ENCODE peak calls at places on chromosome 3, in six cellular contexts. One of them, this sample, is unnamed.

GRCh38 chr3:142318331-142318730 is 92.9 kb upstream of the GK5 start:
- DNase-seq in activated CD8-positive, alpha-beta T cell treated with anti-CD3 and anti-CD28 coated beads for 36 hours: no peak
- DNase-seq in nephron progenitor cell: no peak
- DNase-seq in ascending aorta: no peak
- DNase-seq in foreskin fibroblast: no peak
- DNase-seq in Calu3: no peak
- DNase-seq in this sample: no peak

GRCh38 chr3:15768421-15769255 is 29.1 kb downstream of the ANKRD28 start:
- DNase-seq in activated CD8-positive, alpha-beta T cell treated with anti-CD3 and anti-CD28 coated beads for 36 hours: no peak
- DNase-seq in nephron progenitor cell: no peak
- DNase-seq in ascending aorta: no peak
- DNase-seq in foreskin fibroblast: peak
- DNase-seq in Calu3: peak
- DNase-seq in this sample: no peak

GRCh38 chr3:188918086-188918485 is 253.7 kb upstream of the TPRG1 start:
- DNase-seq in activated CD8-positive, alpha-beta T cell treated with anti-CD3 and anti-CD28 coated beads for 36 hours: no peak
- DNase-seq in nephron progenitor cell: no peak
- DNase-seq in ascending aorta: no peak
- DNase-seq in foreskin fibroblast: no peak
- DNase-seq in Calu3: no peak
- DNase-seq in this sample: no peak

GRCh38 chr3:43317461-43318316 is 31.3 kb downstream of the SNRK start:
- DNase-seq in activated CD8-positive, alpha-beta T cell treated with anti-CD3 and anti-CD28 coated beads for 36 hours: no peak
- DNase-seq in nephron progenitor cell: no peak
- DNase-seq in ascending aorta: no peak
- DNase-seq in foreskin fibroblast: no peak
- DNase-seq in Calu3: no peak
- DNase-seq in this sample: no peak

GRCh38 chr3:105232536-105232935 is 134.2 kb upstream of the ALCAM start:
- DNase-seq in activated CD8-positive, alpha-beta T cell treated with anti-CD3 and anti-CD28 coated beads for 36 hours: no peak
- DNase-seq in nephron progenitor cell: no peak
- DNase-seq in ascending aorta: no peak
- DNase-seq in foreskin fibroblast: no peak
- DNase-seq in Calu3: no peak
- DNase-seq in this sample: no peak

GRCh38 chr3:152909180-152909883 is 74.4 kb downstream of the P2RY1 start:
- DNase-seq in activated CD8-positive, alpha-beta T cell treated with anti-CD3 and anti-CD28 coated beads for 36 hours: no peak
- DNase-seq in nephron progenitor cell: no peak
- DNase-seq in ascending aorta: no peak
- DNase-seq in foreskin fibroblast: no peak
- DNase-seq in Calu3: no peak
- DNase-seq in this sample: no peak

GRCh38 chr3:188526057-188526456 is 372.1 kb downstream of the LPP start:
- DNase-seq in activated CD8-positive, alpha-beta T cell treated with anti-CD3 and anti-CD28 coated beads for 36 hours: no peak
- DNase-seq in nephron progenitor cell: no peak
- DNase-seq in ascending aorta: no peak
- DNase-seq in foreskin fibroblast: no peak
- DNase-seq in Calu3: peak
- DNase-seq in this sample: no peak

GRCh38 chr3:79661866-79662265 is 105.9 kb downstream of the ROBO1 start:
- DNase-seq in activated CD8-positive, alpha-beta T cell treated with anti-CD3 and anti-CD28 coated beads for 36 hours: no peak
- DNase-seq in nephron progenitor cell: no peak
- DNase-seq in ascending aorta: no peak
- DNase-seq in foreskin fibroblast: no peak
- DNase-seq in Calu3: no peak
- DNase-seq in this sample: no peak

GRCh38 chr3:24526640-24527237 is 32.1 kb upstream of the THRB start:
- DNase-seq in activated CD8-positive, alpha-beta T cell treated with anti-CD3 and anti-CD28 coated beads for 36 hours: no peak
- DNase-seq in nephron progenitor cell: no peak
- DNase-seq in ascending aorta: no peak
- DNase-seq in foreskin fibroblast: no peak
- DNase-seq in Calu3: no peak
- DNase-seq in this sample: no peak

GRCh38 chr3:128247841-128248240 is 94.6 kb downstream of the EEFSEC start:
- DNase-seq in activated CD8-positive, alpha-beta T cell treated with anti-CD3 and anti-CD28 coated beads for 36 hours: no peak
- DNase-seq in nephron progenitor cell: no peak
- DNase-seq in ascending aorta: no peak
- DNase-seq in foreskin fibroblast: no peak
- DNase-seq in Calu3: no peak
- DNase-seq in this sample: no peak

GRCh38 chr3:129624347-129625070 is 18.0 kb upstream of the PLXND1 start:
- DNase-seq in activated CD8-positive, alpha-beta T cell treated with anti-CD3 and anti-CD28 coated beads for 36 hours: no peak
- DNase-seq in nephron progenitor cell: no peak
- DNase-seq in ascending aorta: no peak
- DNase-seq in foreskin fibroblast: no peak
- DNase-seq in Calu3: no peak
- DNase-seq in this sample: no peak

GRCh38 chr3:120244834-120245225 is 40.2 kb downstream of the GPR156 start:
- DNase-seq in activated CD8-positive, alpha-beta T cell treated with anti-CD3 and anti-CD28 coated beads for 36 hours: no peak
- DNase-seq in nephron progenitor cell: no peak
- DNase-seq in ascending aorta: no peak
- DNase-seq in foreskin fibroblast: no peak
- DNase-seq in Calu3: no peak
- DNase-seq in this sample: no peak

GRCh38 chr3:130896101-130896500 is 2.2 kb downstream of the ATP2C1 start:
- DNase-seq in activated CD8-positive, alpha-beta T cell treated with anti-CD3 and anti-CD28 coated beads for 36 hours: peak
- DNase-seq in nephron progenitor cell: no peak
- DNase-seq in ascending aorta: no peak
- DNase-seq in foreskin fibroblast: no peak
- DNase-seq in Calu3: no peak
- DNase-seq in this sample: no peak

GRCh38 chr3:42264399-42265058 is 1.5 kb downstream of the CCK start:
- DNase-seq in activated CD8-positive, alpha-beta T cell treated with anti-CD3 and anti-CD28 coated beads for 36 hours: peak
- DNase-seq in nephron progenitor cell: no peak
- DNase-seq in ascending aorta: no peak
- DNase-seq in foreskin fibroblast: peak
- DNase-seq in Calu3: peak
- DNase-seq in this sample: no peak

GRCh38 chr3:133547432-133548041 is 25.9 kb upstream of the CDV3 start:
- DNase-seq in activated CD8-positive, alpha-beta T cell treated with anti-CD3 and anti-CD28 coated beads for 36 hours: no peak
- DNase-seq in nephron progenitor cell: no peak
- DNase-seq in ascending aorta: peak
- DNase-seq in foreskin fibroblast: peak
- DNase-seq in Calu3: no peak
- DNase-seq in this sample: no peak

GRCh38 chr3:111072016-111072891 is 638 bp downstream of the NECTIN3 start:
- DNase-seq in activated CD8-positive, alpha-beta T cell treated with anti-CD3 and anti-CD28 coated beads for 36 hours: peak
- DNase-seq in nephron progenitor cell: peak
- DNase-seq in ascending aorta: no peak
- DNase-seq in foreskin fibroblast: no peak
- DNase-seq in Calu3: peak
- DNase-seq in this sample: no peak

GRCh38 chr3:39754549-39754948 is 54.9 kb upstream of the MYRIP start:
- DNase-seq in activated CD8-positive, alpha-beta T cell treated with anti-CD3 and anti-CD28 coated beads for 36 hours: no peak
- DNase-seq in nephron progenitor cell: no peak
- DNase-seq in ascending aorta: no peak
- DNase-seq in foreskin fibroblast: no peak
- DNase-seq in Calu3: no peak
- DNase-seq in this sample: no peak

DNA sequence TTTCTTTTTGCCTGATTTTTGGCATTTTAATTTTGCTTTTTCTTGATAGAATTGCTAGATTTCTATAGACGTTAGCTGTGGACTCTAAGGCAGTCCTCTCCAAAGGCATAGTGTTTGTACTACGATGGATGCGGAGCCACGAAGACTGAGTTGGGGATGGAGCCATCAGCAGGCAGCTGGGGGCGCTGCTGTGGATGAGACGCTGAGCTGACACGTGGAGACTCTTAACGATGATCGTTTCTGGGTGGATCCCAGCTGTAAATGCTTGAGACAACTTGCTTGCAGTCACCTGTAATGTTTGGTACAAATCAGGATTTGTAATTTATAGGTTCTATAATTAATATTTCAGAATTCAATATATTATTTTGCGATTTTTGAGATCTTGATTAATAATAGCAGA is 13.3 kb upstream of the PPP1R2 start:
- DNase-seq in activated CD8-positive, alpha-beta T cell treated with anti-CD3 and anti-CD28 coated beads for 36 hours: peak
- DNase-seq in nephron progenitor cell: no peak
- DNase-seq in ascending aorta: no peak
- DNase-seq in foreskin fibroblast: no peak
- DNase-seq in Calu3: no peak
- DNase-seq in this sample: no peak
- TF ChIP-seq CTCF in activated CD8-positive, alpha-beta T cell treated with anti-CD3 and anti-CD28 coated beads for 36 hours: peak
- TF ChIP-seq CTCF in nephron progenitor cell: no peak
- TF ChIP-seq CTCF in ascending aorta: no peak
- TF ChIP-seq CTCF in foreskin fibroblast: peak
- TF ChIP-seq CTCF in Calu3: no peak
- TF ChIP-seq CTCF in this sample: no peak

GRCh38 chr3:177471733-177472480 is 274.6 kb upstream of the TBL1XR1 start:
- DNase-seq in activated CD8-positive, alpha-beta T cell treated with anti-CD3 and anti-CD28 coated beads for 36 hours: no peak
- DNase-seq in nephron progenitor cell: no peak
- DNase-seq in ascending aorta: no peak
- DNase-seq in foreskin fibroblast: no peak
- DNase-seq in Calu3: no peak
- DNase-seq in this sample: no peak

GRCh38 chr3:177468331-177468730 is 271.0 kb upstream of the TBL1XR1 start:
- DNase-seq in activated CD8-positive, alpha-beta T cell treated with anti-CD3 and anti-CD28 coated beads for 36 hours: no peak
- DNase-seq in nephron progenitor cell: no peak
- DNase-seq in ascending aorta: peak
- DNase-seq in foreskin fibroblast: peak
- DNase-seq in Calu3: no peak
- DNase-seq in this sample: no peak

GRCh38 chr3:177470200-177470941 is 273.1 kb upstream of the TBL1XR1 start:
- DNase-seq in activated CD8-positive, alpha-beta T cell treated with anti-CD3 and anti-CD28 coated beads for 36 hours: no peak
- DNase-seq in nephron progenitor cell: no peak
- DNase-seq in ascending aorta: no peak
- DNase-seq in foreskin fibroblast: no peak
- DNase-seq in Calu3: no peak
- DNase-seq in this sample: no peak

GRCh38 chr3:177467268-177467985 is 270.1 kb upstream of the TBL1XR1 start:
- DNase-seq in activated CD8-positive, alpha-beta T cell treated with anti-CD3 and anti-CD28 coated beads for 36 hours: no peak
- DNase-seq in nephron progenitor cell: no peak
- DNase-seq in ascending aorta: no peak
- DNase-seq in foreskin fibroblast: no peak
- DNase-seq in Calu3: no peak
- DNase-seq in this sample: no peak

GRCh38 chr3:177468816-177469590 is 271.7 kb upstream of the TBL1XR1 start:
- DNase-seq in activated CD8-positive, alpha-beta T cell treated with anti-CD3 and anti-CD28 coated beads for 36 hours: no peak
- DNase-seq in nephron progenitor cell: no peak
- DNase-seq in ascending aorta: no peak
- DNase-seq in foreskin fibroblast: no peak
- DNase-seq in Calu3: no peak
- DNase-seq in this sample: no peak
- TF ChIP-seq CTCF in activated CD8-positive, alpha-beta T cell treated with anti-CD3 and anti-CD28 coated beads for 36 hours: no peak
- TF ChIP-seq CTCF in nephron progenitor cell: no peak
- TF ChIP-seq CTCF in ascending aorta: no peak
- TF ChIP-seq CTCF in foreskin fibroblast: no peak
- TF ChIP-seq CTCF in Calu3: no peak
- TF ChIP-seq CTCF in this sample: no peak

DNA sequence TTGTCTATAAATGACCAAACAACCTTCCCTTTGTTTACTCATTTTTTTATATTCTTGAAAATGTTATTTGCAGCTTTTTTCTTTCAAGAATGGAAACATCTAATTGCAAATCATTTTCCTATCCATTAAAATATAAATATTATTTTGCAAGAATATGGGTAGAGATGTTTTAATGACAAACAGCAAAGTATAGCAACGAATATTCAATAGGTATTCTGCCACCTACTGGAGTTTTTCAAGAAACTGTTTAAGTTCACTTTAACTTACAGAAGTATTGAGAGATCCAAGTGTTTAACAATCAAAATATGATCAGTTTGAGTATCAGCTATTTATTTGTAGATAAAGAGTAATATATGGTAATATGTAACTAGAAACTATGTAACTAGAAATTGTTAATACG is 6.9 kb upstream of the EOGT start:
- DNase-seq in activated CD8-positive, alpha-beta T cell treated with anti-CD3 and anti-CD28 coated beads for 36 hours: no peak
- DNase-seq in nephron progenitor cell: no peak
- DNase-seq in ascending aorta: no peak
- DNase-seq in foreskin fibroblast: no peak
- DNase-seq in Calu3: no peak
- DNase-seq in this sample: no peak
- TF ChIP-seq CTCF in activated CD8-positive, alpha-beta T cell treated with anti-CD3 and anti-CD28 coated beads for 36 hours: peak
- TF ChIP-seq CTCF in nephron progenitor cell: peak
- TF ChIP-seq CTCF in ascending aorta: peak
- TF ChIP-seq CTCF in foreskin fibroblast: peak
- TF ChIP-seq CTCF in Calu3: no peak
- TF ChIP-seq CTCF in this sample: no peak

GRCh38 chr3:52143616-52144015 is 10.6 kb downstream of the POC1A start:
- DNase-seq in activated CD8-positive, alpha-beta T cell treated with anti-CD3 and anti-CD28 coated beads for 36 hours: no peak
- DNase-seq in nephron progenitor cell: no peak
- DNase-seq in ascending aorta: no peak
- DNase-seq in foreskin fibroblast: no peak
- DNase-seq in Calu3: no peak
- DNase-seq in this sample: no peak

GRCh38 chr3:52145736-52146110 is 8.5 kb downstream of the POC1A start:
- DNase-seq in activated CD8-positive, alpha-beta T cell treated with anti-CD3 and anti-CD28 coated beads for 36 hours: no peak
- DNase-seq in nephron progenitor cell: no peak
- DNase-seq in ascending aorta: no peak
- DNase-seq in foreskin fibroblast: no peak
- DNase-seq in Calu3: no peak
- DNase-seq in this sample: no peak

GRCh38 chr3:52144034-52144795 is 10.0 kb downstream of the POC1A start:
- DNase-seq in activated CD8-positive, alpha-beta T cell treated with anti-CD3 and anti-CD28 coated beads for 36 hours: peak
- DNase-seq in nephron progenitor cell: peak
- DNase-seq in ascending aorta: peak
- DNase-seq in foreskin fibroblast: peak
- DNase-seq in Calu3: peak
- DNase-seq in this sample: peak

GRCh38 chr3:52146189-52146588 is 8.0 kb downstream of the POC1A start:
- DNase-seq in activated CD8-positive, alpha-beta T cell treated with anti-CD3 and anti-CD28 coated beads for 36 hours: no peak
- DNase-seq in nephron progenitor cell: no peak
- DNase-seq in ascending aorta: no peak
- DNase-seq in foreskin fibroblast: no peak
- DNase-seq in Calu3: no peak
- DNase-seq in this sample: no peak

DNA sequence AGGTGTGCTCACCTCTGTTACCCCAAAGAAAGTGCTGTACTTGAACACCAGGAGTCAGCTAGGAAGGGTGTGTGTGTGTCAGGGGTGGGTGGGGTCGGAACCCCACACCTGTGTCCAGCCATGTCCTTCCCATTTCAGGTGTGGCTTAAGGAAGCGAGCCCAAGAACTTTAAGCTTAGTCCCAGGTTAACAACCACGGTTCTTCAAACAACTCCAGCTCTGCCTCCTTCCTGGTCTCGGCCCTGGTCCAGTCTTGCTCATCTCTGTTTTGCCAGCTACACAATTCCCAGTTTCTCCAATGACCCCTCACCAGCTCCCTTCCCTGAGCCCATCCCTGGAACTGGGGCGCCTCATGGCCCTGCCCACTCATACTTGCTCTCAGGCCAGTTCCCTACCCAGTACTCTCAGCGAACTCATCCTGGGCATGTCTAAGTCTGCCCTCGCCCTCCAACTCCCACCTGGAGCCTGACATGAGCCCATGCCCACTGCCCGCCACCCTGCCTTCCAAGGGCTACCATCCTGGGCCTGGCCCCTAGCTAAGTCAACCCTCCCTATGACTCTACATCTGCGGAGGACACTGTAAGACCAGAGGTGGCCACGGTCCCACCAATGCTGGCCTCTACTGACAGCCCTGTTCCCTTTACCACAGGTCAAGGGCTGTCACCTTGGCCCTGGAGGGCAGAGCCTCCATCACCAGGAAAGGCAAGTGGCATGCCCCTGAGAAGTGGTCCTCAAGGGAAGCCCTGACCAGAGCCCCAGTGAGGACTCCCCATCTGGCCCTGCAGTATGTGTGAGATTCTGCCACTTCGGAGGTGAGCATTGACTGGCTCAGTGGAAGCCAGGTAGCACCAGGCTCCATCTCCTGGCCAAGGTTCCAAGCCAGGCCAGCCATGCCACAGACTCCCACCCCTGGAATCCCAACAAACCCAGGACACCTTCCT is 9.2 kb downstream of the POC1A start:
- DNase-seq in activated CD8-positive, alpha-beta T cell treated with anti-CD3 and anti-CD28 coated beads for 36 hours: no peak
- DNase-seq in nephron progenitor cell: no peak
- DNase-seq in ascending aorta: no peak
- DNase-seq in foreskin fibroblast: no peak
- DNase-seq in Calu3: no peak
- DNase-seq in this sample: no peak
- TF ChIP-seq CTCF in activated CD8-positive, alpha-beta T cell treated with anti-CD3 and anti-CD28 coated beads for 36 hours: no peak
- TF ChIP-seq CTCF in nephron progenitor cell: no peak
- TF ChIP-seq CTCF in ascending aorta: no peak
- TF ChIP-seq CTCF in foreskin fibroblast: no peak
- TF ChIP-seq CTCF in Calu3: no peak
- TF ChIP-seq CTCF in this sample: no peak